ENCODE peak calls at places on chromosomes 2 and 18, in five cellular contexts. I is GM23338, T is endothelial cell of umbilical vein, R is OCI-LY7, X is GM23248. O is an unnamed sample.

GRCh38 chr2:190858817-190859216 is 21.8 kb upstream of the GLS start:
- DNase-seq in T (no peak), X (peak), I (no peak), R (no peak), O (peak)

GRCh38 chr2:42568431-42569115 is at the start of gene MTA3:
- DNase-seq in T (peak), X (peak), R (peak), I (peak), O (no peak)

GRCh38 chr2:67108231-67108630 is 288.9 kb upstream of the ETAA1 start:
- DNase-seq in T (no peak), I (no peak), R (no peak), X (no peak), O (no peak)

GRCh38 chr2:197871780-197872456 is 67.5 kb downstream of the PLCL1 start:
- DNase-seq in T (no peak), X (no peak), I (no peak), R (no peak), O (no peak)

GRCh38 chr18:13176847-13177246 is 41.7 kb upstream of the LDLRAD4 start:
- DNase-seq in X (no peak), I (no peak), T (no peak), R (no peak), O (no peak)

GRCh38 chr2:196159223-196159892 is 12.0 kb downstream of the STK17B start:
- DNase-seq in I (no peak), X (no peak), R (no peak), T (no peak), O (no peak)

GRCh38 chr2:100211517-100211916 is 69.1 kb upstream of the AFF3 start:
- DNase-seq in I (no peak), R (no peak), X (no peak), T (no peak), O (no peak)

GRCh38 chr2:175577405-175577986 is 396.0 kb upstream of the ATP5MC3 start:
- DNase-seq in R (no peak), X (no peak), I (no peak), T (no peak), O (no peak)

GRCh38 chr2:1855150-1855549 is 110.8 kb upstream of the PXDN start:
- DNase-seq in T (no peak), X (no peak), R (no peak), I (peak), O (no peak)

GRCh38 chr2:111231532-111232252 is 111.0 kb downstream of the BCL2L11 start:
- DNase-seq in T (no peak), I (peak), R (peak), X (no peak), O (no peak)

GRCh38 chr2:30441023-30441422 is 6.0 kb upstream of the LCLAT1 start:
- DNase-seq in R (no peak), X (no peak), I (no peak), T (no peak), O (no peak)

GRCh38 chr18:61551586-61551985 is 218.4 kb downstream of the CDH20 start:
- DNase-seq in I (peak), T (peak), X (peak), R (peak), O (peak)

GRCh38 chr18:63725682-63726480 is 23.1 kb downstream of the SERPINB11 start:
- DNase-seq in I (no peak), R (no peak), X (no peak), T (no peak), O (no peak)

GRCh38 chr2:8455236-8456148 is 226.4 kb upstream of the ID2 start:
- DNase-seq in T (no peak), R (no peak), X (no peak), I (no peak), O (no peak)

GRCh38 chr2:226573158-226573557 is 226.5 kb downstream of the IRS1 start:
- DNase-seq in R (no peak), X (no peak), I (no peak), T (no peak), O (no peak)

GRCh38 chr2:190922411-190922810 is 41.8 kb downstream of the GLS start:
- DNase-seq in I (no peak), T (no peak), X (no peak), R (no peak), O (no peak)

GRCh38 chr2:233287871-233288270 is 19.7 kb upstream of the SAG start:
- DNase-seq in R (no peak), X (no peak), T (no peak), I (no peak), O (no peak)
- H3K4me2 ChIP-seq in R (no peak), X (no peak), T (no peak), I (no peak), O (no peak)

GRCh38 chr18:14971461-14972185 is 223.7 kb downstream of the ANKRD30B start:
- DNase-seq in I (no peak), X (peak), R (no peak), T (peak), O (peak)
- H3K4me2 ChIP-seq in I (no peak), X (no peak), R (no peak), T (peak), O (peak)

DNA sequence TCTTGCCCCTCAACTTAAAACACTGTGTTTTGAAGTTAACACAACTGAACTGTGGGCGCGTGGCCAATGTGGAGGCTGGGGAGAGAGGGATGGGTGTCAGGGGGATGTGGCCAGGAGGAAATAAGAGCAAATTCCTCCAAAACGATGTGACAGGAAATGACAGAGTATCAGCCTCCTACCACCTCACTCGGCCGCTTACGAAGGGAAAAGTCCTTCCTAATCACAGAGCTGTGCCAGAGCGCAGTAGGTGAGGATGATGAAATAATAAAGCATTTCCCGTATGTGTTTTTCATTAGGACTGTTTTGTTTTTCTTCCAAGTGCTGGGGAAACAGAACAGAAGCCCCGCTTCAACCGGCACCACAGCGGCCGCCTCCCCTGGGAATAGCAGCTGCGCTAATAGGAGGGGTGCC is 440.3 kb downstream of the MTX2 start:
- DNase-seq in R (no peak), T (peak), X (peak), I (no peak), O (no peak)
- H3K4me2 ChIP-seq in R (no peak), T (no peak), X (peak), I (no peak), O (no peak)

DNA sequence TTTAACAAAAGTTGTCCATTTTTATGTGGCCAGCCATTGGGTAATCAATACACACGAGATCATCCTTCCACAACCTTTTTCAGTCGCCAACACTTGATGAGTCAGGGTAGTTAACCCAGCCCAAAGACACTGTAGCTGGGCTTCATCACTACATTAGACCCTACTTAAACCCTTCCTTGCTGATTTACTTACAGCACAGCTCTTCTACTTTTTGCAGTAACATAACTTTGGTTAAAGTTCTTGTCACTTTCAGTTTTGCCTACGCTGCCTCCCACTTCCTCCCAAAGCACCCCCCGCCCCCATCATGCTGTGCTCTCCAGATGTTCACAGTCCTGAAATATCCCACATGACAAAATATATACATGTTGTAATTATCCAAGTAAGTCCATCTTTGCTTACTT is 103.6 kb downstream of the CDK15 start:
- DNase-seq in R (peak), I (no peak), X (peak), T (no peak), O (no peak)
- H3K4me2 ChIP-seq in R (peak), I (no peak), X (peak), T (no peak), O (no peak)

O was measured in PC-9.